ENCODE peak calls at places on chromosomes 6 and 20, in five cellular contexts. D, S, Z, H and E are unnamed samples.

GRCh38 chr6:13677878-13678254 is 33.8 kb downstream of the RANBP9 start:
- DNase-seq in S (no peak), H (no peak), Z (no peak), D (no peak), E (no peak)

GRCh38 chr20:16662462-16662861 is 67.4 kb upstream of the SNRPB2 start:
- DNase-seq in S (no peak), D (no peak), H (no peak), Z (no peak), E (no peak)

GRCh38 chr20:46283426-46283825 is 24.9 kb downstream of the CDH22 start:
- DNase-seq in H (no peak), D (no peak), Z (no peak), S (no peak), E (no peak)

GRCh38 chr20:52476074-52476751 is 284.6 kb upstream of the ZFP64 start:
- DNase-seq in H (no peak), D (no peak), Z (no peak), S (no peak), E (no peak)

GRCh38 chr6:111591901-111592461 is 13.7 kb downstream of the TRAF3IP2 start:
- DNase-seq in H (no peak), Z (no peak), S (no peak), D (peak; percentile 56), E (no peak)

GRCh38 chr6:119179842-119180241 is 101.4 kb upstream of the FAM184A start:
- DNase-seq in Z (no peak), D (no peak), S (no peak), H (no peak), E (no peak)

GRCh38 chr6:138593100-138593877 is 94.0 kb upstream of the NHSL1 start:
- DNase-seq in Z (peak; percentile 1), D (peak; percentile 97), S (no peak), H (peak; percentile 98), E (no peak)

GRCh38 chr6:170073846-170074245 is 217.0 kb downstream of the DLL1 start:
- DNase-seq in H (no peak), D (no peak), Z (no peak), S (no peak), E (peak; percentile 9)

GRCh38 chr6:170404697-170405096 is 98.1 kb downstream of the FAM120B start:
- DNase-seq in D (peak; percentile 29), H (peak; percentile 43), S (no peak), Z (no peak), E (no peak)

GRCh38 chr6:144195671-144196070 is 45.4 kb downstream of the STX11 start:
- DNase-seq in H (peak; percentile 33), D (peak; percentile 42), S (no peak), Z (no peak), E (no peak)

GRCh38 chr6:150302801-150303138 is 66.0 kb upstream of the IYD start:
- DNase-seq in D (no peak), H (no peak), Z (no peak), S (no peak), E (no peak)

GRCh38 chr6:92767101-92767500 is 652.3 kb downstream of the EPHA7 start:
- DNase-seq in H (no peak), S (no peak), D (no peak), Z (no peak), E (no peak)

GRCh38 chr20:51456511-51457280 is 85.8 kb downstream of the NFATC2 start:
- DNase-seq in H (peak; percentile 98), Z (no peak), D (peak; percentile 98), S (peak; percentile 96), E (no peak)

GRCh38 chr6:37928217-37928616 is 108.7 kb downstream of the ZFAND3 start:
- DNase-seq in D (no peak), H (no peak), S (no peak), Z (no peak), E (no peak)

GRCh38 chr20:41654292-41654691 is 36.1 kb upstream of the CHD6 start:
- DNase-seq in Z (no peak), S (no peak), H (no peak), D (no peak), E (no peak)

GRCh38 chr6:106486236-106486635 is 125.7 kb downstream of the CRYBG1 start:
- DNase-seq in Z (no peak), H (peak; percentile 76), D (no peak), S (no peak), E (no peak)

GRCh38 chr20:11277170-11277569 is 603.4 kb upstream of the JAG1 start:
- DNase-seq in D (no peak), S (no peak), Z (no peak), H (no peak), E (no peak)

GRCh38 chr20:63191400-63191799 is 24.5 kb downstream of the YTHDF1 start:
- DNase-seq in S (no peak), H (no peak), Z (no peak), D (no peak), E (no peak)

GRCh38 chr6:88992741-88993557 is 29.5 kb upstream of the RNGTT start:
- DNase-seq in D (peak; percentile 41), H (no peak), Z (no peak), S (no peak), E (no peak)

GRCh38 chr20:63454729-63455567 is 17.5 kb downstream of the KCNQ2 start:
- DNase-seq in Z (no peak), H (no peak), D (peak; percentile 40), S (no peak), E (no peak)

GRCh38 chr20:59948828-59949720 is 8.9 kb downstream of the FAM217B start:
- DNase-seq in Z (no peak), H (peak; percentile 63), D (peak; percentile 73), S (no peak), E (no peak)

GRCh38 chr20:5109276-5109675 is 10.5 kb downstream of the PCNA start:
- DNase-seq in H (no peak), S (no peak), Z (no peak), D (no peak), E (no peak)

GRCh38 chr6:75431379-75431778 is 62.2 kb downstream of the FILIP1 start:
- DNase-seq in H (peak; percentile 49), D (peak; percentile 30), S (no peak), Z (no peak), E (no peak)

DNA sequence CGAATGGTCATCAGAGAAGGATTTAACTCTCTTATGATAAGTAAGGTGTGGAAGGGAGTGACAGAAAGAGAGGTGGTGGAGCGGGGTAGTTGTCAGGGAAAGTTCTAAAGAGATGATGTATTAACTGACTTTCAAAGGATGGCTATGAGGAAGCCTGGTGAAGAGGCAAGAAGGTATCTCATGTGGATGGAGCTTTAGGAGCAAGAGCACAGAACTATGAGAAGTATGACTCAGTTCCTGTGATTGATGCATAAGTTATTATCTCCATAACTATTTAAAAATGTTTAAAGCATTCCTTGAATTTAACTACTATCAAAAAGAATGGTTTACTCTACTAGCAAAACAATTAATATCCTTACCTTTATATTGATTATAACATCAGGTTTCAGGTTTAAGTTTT is 28.8 kb downstream of the AK9 start:
- DNase-seq in D (no peak), H (no peak), Z (no peak), S (no peak), E (no peak)
- TF ChIP-seq CTCF in D (no peak), H (no peak), Z (no peak), S (no peak), E (no peak)

GRCh38 chr6:80744213-80744612 is 637.7 kb downstream of the BCKDHB start:
- DNase-seq in Z (no peak), D (no peak), H (no peak), S (no peak), E (no peak)

GRCh38 chr6:80742481-80742880 is 636.0 kb downstream of the BCKDHB start:
- DNase-seq in H (peak; percentile 63), Z (no peak), D (peak; percentile 64), S (no peak), E (no peak)
- TF ChIP-seq CTCF in H (peak; percentile 39), Z (no peak), D (peak; percentile 39), S (peak; percentile 21), E (no peak)

DNA sequence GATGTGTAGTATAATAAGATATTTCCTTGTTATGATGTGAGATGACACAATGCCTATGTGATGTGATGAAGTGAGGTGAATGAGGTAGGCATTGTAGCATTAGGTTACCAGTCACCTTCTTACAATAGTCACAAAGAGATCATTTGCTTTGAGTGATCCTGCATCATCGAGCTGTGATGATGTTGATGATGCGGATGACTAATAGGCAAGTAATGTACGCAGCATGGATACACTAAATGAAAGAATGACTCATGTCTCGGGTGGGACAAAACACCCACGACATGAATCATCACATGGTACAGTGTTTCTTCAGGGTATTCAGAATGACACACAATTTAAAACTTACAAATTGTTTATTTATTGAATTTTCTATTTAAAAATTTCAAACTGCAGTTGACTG is 806.3 kb upstream of the GJE1 start:
- DNase-seq in S (no peak), H (peak; percentile 98), Z (peak; percentile 1), D (peak; percentile 91), E (no peak)
- TF ChIP-seq CTCF in S (no peak), H (no peak), Z (no peak), D (no peak), E (no peak)

DNA sequence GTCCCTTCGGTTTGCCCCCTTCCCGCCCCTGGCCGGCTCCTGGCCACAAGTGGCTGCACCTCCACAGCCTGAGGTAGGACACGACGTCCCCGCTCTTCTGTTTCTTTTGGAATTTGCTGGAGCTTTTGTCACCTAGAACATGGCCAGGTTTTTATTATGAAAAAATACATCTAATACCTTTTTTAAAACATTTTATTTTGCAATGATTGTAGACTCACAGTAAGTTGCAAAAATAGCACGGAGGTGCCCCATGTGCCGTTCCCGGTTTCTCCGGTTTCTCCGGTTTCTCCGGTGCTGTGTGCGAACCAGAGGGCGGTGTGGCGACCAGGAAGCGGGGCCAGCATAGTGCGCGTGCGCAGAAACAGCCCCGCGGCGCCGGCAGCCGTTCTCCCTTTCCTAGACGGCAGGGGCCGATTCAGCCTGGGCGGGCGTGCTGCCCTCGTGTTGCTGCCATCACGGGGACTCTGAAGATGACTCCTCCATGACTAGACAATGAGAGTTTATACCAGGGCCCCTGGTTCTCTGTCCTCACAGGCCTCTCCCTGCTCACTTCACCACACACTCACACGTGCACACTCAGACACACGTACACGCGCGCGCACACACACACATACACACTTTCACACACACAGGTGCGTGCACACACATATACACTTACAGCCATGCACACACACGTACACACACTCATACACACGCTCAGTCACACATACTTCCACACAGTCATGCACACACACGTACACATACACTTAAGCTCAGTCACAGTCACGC is 102.1 kb downstream of the TMEM242 start:
- DNase-seq in H (peak; percentile 67), D (peak; percentile 79), Z (peak; percentile 67), S (peak; percentile 95), E (peak; percentile 79)
- TF ChIP-seq CTCF in H (peak; percentile 3), D (peak; percentile 30), Z (no peak), S (peak; percentile 21), E (no peak)

GRCh38 chr6:166515072-166515810 is 71.2 kb downstream of the RAMACL start:
- DNase-seq in H (peak; percentile 84), S (no peak), Z (no peak), D (peak; percentile 59), E (no peak)
- TF ChIP-seq CTCF in H (peak; percentile 59), S (peak; percentile 7), Z (no peak), D (peak; percentile 31), E (no peak)

GRCh38 chr6:31821301-31822037 is 6.1 kb upstream of the HSPA1B start:
- DNase-seq in Z (no peak), S (peak; percentile 88), D (peak; percentile 43), H (no peak), E (no peak)

GRCh38 chr6:31827286-31828079 is at the start of gene HSPA1B:
- DNase-seq in S (peak; percentile 99), Z (peak; percentile 64), D (peak; percentile 100), H (peak; percentile 100), E (peak; percentile 66)

GRCh38 chr6:31822038-31822821 is 5.3 kb upstream of the HSPA1B start:
- DNase-seq in Z (peak; percentile 30), H (peak; percentile 77), S (peak; percentile 85), D (peak; percentile 86), E (peak; percentile 45)

GRCh38 chr6:31826793-31827285 is 699 bp upstream of the HSPA1B start:
- DNase-seq in Z (no peak), H (no peak), D (peak; percentile 96), S (peak; percentile 92), E (no peak)

GRCh38 chr6:31825553-31825952 is 2.0 kb upstream of the HSPA1B start:
- DNase-seq in D (no peak), H (no peak), S (no peak), Z (no peak), E (no peak)
- TF ChIP-seq CTCF in D (no peak), H (no peak), S (no peak), Z (no peak), E (no peak)